ENCODE peak calls at places on chromosomes 5 and 9, in seven cellular contexts. One of them, this sample, is unnamed.

GRCh38 chr5:17184596-17184995 is 32.8 kb upstream of the BASP1 start:
- DNase-seq in SK-N-SH: no peak
- DNase-seq in MM.1S: no peak
- DNase-seq in HCT116: no peak
- DNase-seq in PC-3: no peak
- DNase-seq in GM23338: no peak
- DNase-seq in GM23248: peak
- DNase-seq in this sample: no peak

GRCh38 chr9:25562101-25562500 is 116.1 kb downstream of the TUSC1 start:
- DNase-seq in GM23248: no peak
- DNase-seq in PC-3: no peak
- DNase-seq in MM.1S: no peak
- DNase-seq in HCT116: no peak
- DNase-seq in GM23338: no peak
- DNase-seq in SK-N-SH: no peak
- DNase-seq in this sample: no peak

GRCh38 chr5:110251366-110251765 is 475.1 kb downstream of the TMEM232 start:
- DNase-seq in HCT116: no peak
- DNase-seq in SK-N-SH: no peak
- DNase-seq in GM23248: peak
- DNase-seq in MM.1S: no peak
- DNase-seq in GM23338: no peak
- DNase-seq in PC-3: peak
- DNase-seq in this sample: no peak

GRCh38 chr5:180202939-180203573 is 6.0 kb downstream of the RASGEF1C start:
- DNase-seq in GM23338: no peak
- DNase-seq in MM.1S: no peak
- DNase-seq in PC-3: no peak
- DNase-seq in SK-N-SH: no peak
- DNase-seq in HCT116: no peak
- DNase-seq in GM23248: no peak
- DNase-seq in this sample: no peak

GRCh38 chr5:43010956-43011355 is 29.2 kb downstream of the ANXA2R start:
- DNase-seq in PC-3: no peak
- DNase-seq in MM.1S: no peak
- DNase-seq in HCT116: no peak
- DNase-seq in SK-N-SH: no peak
- DNase-seq in GM23248: peak
- DNase-seq in GM23338: no peak
- DNase-seq in this sample: no peak

GRCh38 chr5:41648976-41649375 is 138.6 kb upstream of the PLCXD3 start:
- DNase-seq in PC-3: peak
- DNase-seq in MM.1S: no peak
- DNase-seq in GM23248: no peak
- DNase-seq in GM23338: peak
- DNase-seq in HCT116: no peak
- DNase-seq in SK-N-SH: no peak
- DNase-seq in this sample: no peak

GRCh38 chr5:107458322-107458721 is 212.4 kb downstream of the EFNA5 start:
- DNase-seq in PC-3: no peak
- DNase-seq in GM23248: no peak
- DNase-seq in HCT116: no peak
- DNase-seq in MM.1S: no peak
- DNase-seq in GM23338: no peak
- DNase-seq in SK-N-SH: no peak
- DNase-seq in this sample: no peak

GRCh38 chr5:11038772-11039171 is 277.7 kb upstream of the DAP start:
- DNase-seq in GM23338: no peak
- DNase-seq in SK-N-SH: no peak
- DNase-seq in HCT116: no peak
- DNase-seq in MM.1S: no peak
- DNase-seq in GM23248: no peak
- DNase-seq in PC-3: no peak
- DNase-seq in this sample: no peak

GRCh38 chr9:135582541-135582940 is 21.0 kb downstream of the PAEP start:
- DNase-seq in MM.1S: no peak
- DNase-seq in SK-N-SH: no peak
- DNase-seq in HCT116: no peak
- DNase-seq in GM23248: no peak
- DNase-seq in GM23338: no peak
- DNase-seq in PC-3: no peak
- DNase-seq in this sample: no peak

GRCh38 chr5:81749186-81749561 is 1.7 kb downstream of the SSBP2 start:
- DNase-seq in GM23248: peak
- DNase-seq in GM23338: peak
- DNase-seq in HCT116: no peak
- DNase-seq in SK-N-SH: no peak
- DNase-seq in MM.1S: peak
- DNase-seq in PC-3: no peak
- DNase-seq in this sample: no peak

GRCh38 chr9:122941560-122942234 is 877 bp downstream of the RABGAP1 start:
- DNase-seq in GM23338: peak
- DNase-seq in GM23248: peak
- DNase-seq in SK-N-SH: no peak
- DNase-seq in HCT116: no peak
- DNase-seq in PC-3: peak
- DNase-seq in MM.1S: peak
- DNase-seq in this sample: no peak

GRCh38 chr9:113590991-113591898 is 127.7 kb downstream of the RGS3 start:
- DNase-seq in HCT116: no peak
- DNase-seq in PC-3: peak
- DNase-seq in MM.1S: peak
- DNase-seq in SK-N-SH: peak
- DNase-seq in GM23338: peak
- DNase-seq in GM23248: peak
- DNase-seq in this sample: peak

GRCh38 chr9:114110180-114110579 is 11.1 kb upstream of the KIF12 start:
- DNase-seq in MM.1S: no peak
- DNase-seq in HCT116: no peak
- DNase-seq in SK-N-SH: no peak
- DNase-seq in PC-3: peak
- DNase-seq in GM23338: no peak
- DNase-seq in GM23248: peak
- DNase-seq in this sample: no peak

GRCh38 chr5:2748180-2748840 is 3.2 kb downstream of the IRX2 start:
- DNase-seq in PC-3: no peak
- DNase-seq in GM23338: peak
- DNase-seq in GM23248: peak
- DNase-seq in HCT116: no peak
- DNase-seq in SK-N-SH: no peak
- DNase-seq in MM.1S: no peak
- DNase-seq in this sample: no peak

GRCh38 chr5:179141867-179142266 is 81.7 kb downstream of the ZNF354C start:
- DNase-seq in PC-3: no peak
- DNase-seq in GM23338: no peak
- DNase-seq in GM23248: no peak
- DNase-seq in MM.1S: no peak
- DNase-seq in HCT116: no peak
- DNase-seq in SK-N-SH: peak
- DNase-seq in this sample: no peak

GRCh38 chr9:128027166-128027539 is 40.0 kb downstream of the NAIF1 start:
- DNase-seq in PC-3: no peak
- DNase-seq in MM.1S: no peak
- DNase-seq in GM23248: peak
- DNase-seq in GM23338: no peak
- DNase-seq in HCT116: no peak
- DNase-seq in SK-N-SH: no peak
- DNase-seq in this sample: peak

GRCh38 chr5:10393491-10393890 is 40.0 kb downstream of the MARCHF6 start:
- DNase-seq in GM23248: peak
- DNase-seq in HCT116: no peak
- DNase-seq in PC-3: no peak
- DNase-seq in SK-N-SH: no peak
- DNase-seq in MM.1S: no peak
- DNase-seq in GM23338: no peak
- DNase-seq in this sample: no peak

GRCh38 chr9:113875917-113876805 is at the start of gene ZNF618:
- DNase-seq in PC-3: peak
- DNase-seq in SK-N-SH: peak
- DNase-seq in HCT116: no peak
- DNase-seq in GM23248: peak
- DNase-seq in GM23338: peak
- DNase-seq in MM.1S: peak
- DNase-seq in this sample: peak

GRCh38 chr5:87300744-87301143 is 33.1 kb downstream of the RASA1 start:
- DNase-seq in SK-N-SH: peak
- DNase-seq in GM23338: no peak
- DNase-seq in GM23248: peak
- DNase-seq in PC-3: peak
- DNase-seq in HCT116: peak
- DNase-seq in MM.1S: no peak
- DNase-seq in this sample: no peak

GRCh38 chr5:97242351-97242750 is 59.3 kb upstream of the RIOK2 start:
- DNase-seq in PC-3: no peak
- DNase-seq in GM23338: no peak
- DNase-seq in SK-N-SH: no peak
- DNase-seq in GM23248: no peak
- DNase-seq in MM.1S: no peak
- DNase-seq in HCT116: no peak
- DNase-seq in this sample: no peak

GRCh38 chr5:14190194-14191164 is 47.3 kb downstream of the TRIO start:
- DNase-seq in MM.1S: no peak
- DNase-seq in HCT116: peak
- DNase-seq in GM23248: peak
- DNase-seq in SK-N-SH: no peak
- DNase-seq in PC-3: peak
- DNase-seq in GM23338: no peak
- DNase-seq in this sample: no peak

GRCh38 chr5:72046106-72046505 is 61.2 kb upstream of the MAP1B start:
- DNase-seq in GM23338: no peak
- DNase-seq in SK-N-SH: no peak
- DNase-seq in HCT116: no peak
- DNase-seq in MM.1S: no peak
- DNase-seq in PC-3: no peak
- DNase-seq in GM23248: peak
- DNase-seq in this sample: no peak

GRCh38 chr9:131347376-131348020 is 46.4 kb upstream of the PRRC2B start:
- DNase-seq in PC-3: no peak
- DNase-seq in GM23248: no peak
- DNase-seq in GM23338: no peak
- DNase-seq in MM.1S: no peak
- DNase-seq in HCT116: no peak
- DNase-seq in SK-N-SH: no peak
- DNase-seq in this sample: no peak

GRCh38 chr9:131346559-131346958 is 47.3 kb upstream of the PRRC2B start:
- DNase-seq in GM23338: no peak
- DNase-seq in HCT116: no peak
- DNase-seq in PC-3: no peak
- DNase-seq in SK-N-SH: no peak
- DNase-seq in GM23248: no peak
- DNase-seq in MM.1S: no peak
- DNase-seq in this sample: no peak

GRCh38 chr9:131348631-131349521 is 45.0 kb upstream of the PRRC2B start:
- DNase-seq in MM.1S: no peak
- DNase-seq in GM23338: peak
- DNase-seq in HCT116: no peak
- DNase-seq in PC-3: no peak
- DNase-seq in GM23248: no peak
- DNase-seq in SK-N-SH: no peak
- DNase-seq in this sample: no peak

GRCh38 chr9:131349522-131349880 is 44.4 kb upstream of the PRRC2B start:
- DNase-seq in GM23338: no peak
- DNase-seq in GM23248: no peak
- DNase-seq in MM.1S: no peak
- DNase-seq in SK-N-SH: no peak
- DNase-seq in HCT116: no peak
- DNase-seq in PC-3: no peak
- DNase-seq in this sample: no peak

GRCh38 chr9:131349881-131350563 is 43.9 kb upstream of the PRRC2B start:
- DNase-seq in GM23248: peak
- DNase-seq in HCT116: peak
- DNase-seq in SK-N-SH: peak
- DNase-seq in GM23338: peak
- DNase-seq in MM.1S: peak
- DNase-seq in PC-3: peak
- DNase-seq in this sample: peak
- H3K4me2 ChIP-seq in GM23248: peak
- H3K4me2 ChIP-seq in HCT116: peak
- H3K4me2 ChIP-seq in SK-N-SH: peak
- H3K4me2 ChIP-seq in GM23338: peak
- H3K4me2 ChIP-seq in MM.1S: peak
- H3K4me2 ChIP-seq in PC-3: peak
- H3K4me2 ChIP-seq in this sample: peak

GRCh38 chr9:110266786-110267185 is 10.5 kb upstream of the TXN start:
- DNase-seq in SK-N-SH: no peak
- DNase-seq in MM.1S: no peak
- DNase-seq in GM23248: no peak
- DNase-seq in GM23338: no peak
- DNase-seq in HCT116: no peak
- DNase-seq in PC-3: no peak
- DNase-seq in this sample: no peak
- TF ChIP-seq EZH2phosphoT487 in SK-N-SH: no peak
- TF ChIP-seq EZH2phosphoT487 in MM.1S: no peak
- TF ChIP-seq EZH2phosphoT487 in GM23248: no peak
- TF ChIP-seq EZH2phosphoT487 in GM23338: no peak
- TF ChIP-seq EZH2phosphoT487 in HCT116: no peak
- TF ChIP-seq EZH2phosphoT487 in PC-3: no peak
- TF ChIP-seq EZH2phosphoT487 in this sample: no peak

GRCh38 chr9:18800579-18800978 is 232.4 kb downstream of the SAXO1 start:
- DNase-seq in MM.1S: no peak
- DNase-seq in PC-3: no peak
- DNase-seq in SK-N-SH: no peak
- DNase-seq in GM23248: no peak
- DNase-seq in HCT116: no peak
- DNase-seq in GM23338: no peak
- DNase-seq in this sample: no peak

GRCh38 chr9:18798518-18799290 is 234.3 kb downstream of the SAXO1 start:
- DNase-seq in HCT116: no peak
- DNase-seq in GM23248: no peak
- DNase-seq in GM23338: no peak
- DNase-seq in PC-3: no peak
- DNase-seq in MM.1S: no peak
- DNase-seq in SK-N-SH: no peak
- DNase-seq in this sample: no peak

GRCh38 chr9:18796871-18797270 is 236.1 kb downstream of the SAXO1 start:
- DNase-seq in MM.1S: no peak
- DNase-seq in SK-N-SH: peak
- DNase-seq in GM23338: no peak
- DNase-seq in PC-3: no peak
- DNase-seq in HCT116: no peak
- DNase-seq in GM23248: no peak
- DNase-seq in this sample: no peak

GRCh38 chr9:18798106-18798505 is 234.9 kb downstream of the SAXO1 start:
- DNase-seq in MM.1S: no peak
- DNase-seq in PC-3: peak
- DNase-seq in SK-N-SH: no peak
- DNase-seq in GM23338: no peak
- DNase-seq in HCT116: no peak
- DNase-seq in GM23248: peak
- DNase-seq in this sample: no peak

GRCh38 chr9:18799420-18799819 is 233.6 kb downstream of the SAXO1 start:
- DNase-seq in HCT116: no peak
- DNase-seq in MM.1S: no peak
- DNase-seq in GM23248: peak
- DNase-seq in SK-N-SH: no peak
- DNase-seq in PC-3: no peak
- DNase-seq in GM23338: no peak
- DNase-seq in this sample: no peak
- H2AFZ ChIP-seq in HCT116: no peak
- H2AFZ ChIP-seq in MM.1S: no peak
- H2AFZ ChIP-seq in GM23248: no peak
- H2AFZ ChIP-seq in SK-N-SH: no peak
- H2AFZ ChIP-seq in PC-3: no peak
- H2AFZ ChIP-seq in GM23338: no peak
- H2AFZ ChIP-seq in this sample: no peak

GRCh38 chr5:98454407-98454806 is 319.1 kb upstream of the RGMB start:
- DNase-seq in MM.1S: no peak
- DNase-seq in GM23248: peak
- DNase-seq in PC-3: peak
- DNase-seq in SK-N-SH: no peak
- DNase-seq in GM23338: no peak
- DNase-seq in HCT116: no peak
- DNase-seq in this sample: no peak
- H3K4me2 ChIP-seq in MM.1S: no peak
- H3K4me2 ChIP-seq in GM23248: peak
- H3K4me2 ChIP-seq in PC-3: peak
- H3K4me2 ChIP-seq in SK-N-SH: no peak
- H3K4me2 ChIP-seq in GM23338: no peak
- H3K4me2 ChIP-seq in HCT116: no peak
- H3K4me2 ChIP-seq in this sample: no peak

This sample was measured in OCI-LY7.